ENCODE peak calls at places on chromosomes 6 and 20, in four cellular contexts. X is pancreas, G is iPS DF 6.9, H is AG04450. F is an unnamed sample.

GRCh38 chr20:13777171-13777601 is 7.5 kb downstream of the ESF1 start:
- DNase-seq in X (no peak), G (no peak), H (no peak), F (no peak)

GRCh38 chr6:4322134-4322845 is 186.9 kb upstream of the ECI2 start:
- DNase-seq in X (no peak), G (no peak), H (no peak), F (no peak)

GRCh38 chr20:34875657-34876160 is 703 bp upstream of the ACSS2 start:
- DNase-seq in X (no peak), G (no peak), H (no peak), F (no peak)

GRCh38 chr6:156564807-156565149 is 212.4 kb upstream of the ARID1B start:
- DNase-seq in X (no peak), G (no peak), H (no peak), F (no peak)

GRCh38 chr6:165850434-165851019 is 187.5 kb upstream of the PDE10A start:
- DNase-seq in X (peak; percentile 90), G (no peak), H (peak; percentile 23), F (peak; percentile 71)

GRCh38 chr20:44485830-44486198 is 10.1 kb downstream of the TTPAL start:
- DNase-seq in X (no peak), G (no peak), H (no peak), F (no peak)

GRCh38 chr6:52981215-52981910 is 13.7 kb downstream of the GSTA4 start:
- DNase-seq in X (no peak), G (no peak), H (no peak), F (no peak)

GRCh38 chr20:13771853-13772453 is 12.8 kb downstream of the ESF1 start:
- DNase-seq in X (no peak), G (no peak), H (no peak), F (no peak)

GRCh38 chr6:35810831-35811698 is 5.9 kb downstream of the LHFPL5 start:
- DNase-seq in X (no peak), G (no peak), H (no peak), F (no peak)

GRCh38 chr6:19463250-19463649 is 373.9 kb upstream of the ID4 start:
- DNase-seq in X (no peak), G (no peak), H (no peak), F (no peak)

GRCh38 chr6:72659754-72660153 is 37.9 kb downstream of the KCNQ5 start:
- DNase-seq in X (no peak), G (no peak), H (no peak), F (no peak)

GRCh38 chr20:60403105-60403741 is 445.0 kb downstream of the CDH26 start:
- DNase-seq in X (no peak), G (no peak), H (no peak), F (no peak)

DNA sequence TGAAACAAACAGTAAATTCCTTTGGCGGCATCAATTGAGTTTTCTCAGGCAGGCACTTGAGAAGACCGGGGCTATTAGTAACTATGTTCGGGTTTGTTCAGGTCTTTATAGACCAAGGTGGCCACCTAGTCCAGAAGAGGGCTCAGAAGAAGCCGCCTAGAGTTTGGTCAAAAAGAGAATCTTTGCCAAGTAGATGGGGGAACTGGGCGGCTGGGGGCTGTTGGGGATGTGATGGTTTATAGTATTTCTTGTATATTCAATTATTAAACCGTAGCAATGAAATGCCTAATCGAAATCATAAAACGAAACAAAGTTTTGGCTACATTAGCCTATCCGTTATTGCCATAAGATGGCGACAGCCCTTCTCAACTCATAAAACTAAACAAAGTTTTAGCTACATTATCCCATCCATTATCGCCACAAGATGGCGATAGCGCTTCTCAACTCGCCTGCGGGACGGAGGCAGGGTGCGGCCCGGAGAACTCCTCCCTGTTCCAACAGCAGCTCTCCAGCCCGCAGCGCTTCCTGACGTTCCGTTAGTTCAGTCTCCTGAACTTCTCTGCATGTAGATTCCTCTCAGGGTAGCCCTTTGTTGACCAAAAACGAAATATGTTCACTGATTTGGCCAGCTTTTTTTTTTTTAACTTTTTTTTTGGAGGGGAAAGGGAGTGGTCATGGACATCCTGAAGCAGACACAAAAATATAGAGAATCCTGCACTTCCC is 120.5 kb upstream of the PRSS16 start:
- DNase-seq in X (peak; percentile 82), G (no peak), H (peak; percentile 82), F (peak; percentile 93)
- H3K4me3 ChIP-seq in X (no peak overlapping the region), G (no peak overlapping the region), H (peak overlapping the region; percentile 53), F (peak overlapping the region; percentile 29)

DNA sequence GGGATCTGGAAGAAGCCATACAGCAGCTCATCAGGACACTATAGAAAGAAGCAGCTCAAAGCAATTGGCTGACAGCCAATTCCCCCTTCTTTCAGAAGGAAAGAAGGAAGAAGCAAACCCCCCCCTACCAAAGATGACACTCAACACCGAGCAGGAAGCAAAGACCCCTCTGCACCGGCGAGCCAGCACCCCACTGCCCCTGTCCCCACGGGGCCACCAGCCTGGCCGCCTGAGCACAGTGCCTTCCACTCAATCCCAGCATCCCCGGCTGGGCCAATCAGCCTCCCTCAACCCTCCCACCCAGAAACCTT is 1.2 kb downstream of the REM1 start:
- DNase-seq in X (no peak), G (no peak), H (no peak), F (no peak)
- H3K9me3 ChIP-seq in X (no peaks in the 10 kb centered on the region), G (peaks cover 3% of the 10 kb centered on the region), H (no peaks in the 10 kb centered on the region), F (no peaks in the 10 kb centered on the region)

GRCh38 chr6:29726795-29727194 is 3.6 kb downstream of the HLA-F start:
- DNase-seq in X (no peak), G (no peak), H (no peak), F (no peak)
- H3K4me3 ChIP-seq in X (no peak overlapping the region), G (no peak overlapping the region), H (no peak overlapping the region), F (no peak overlapping the region)

GRCh38 chr20:49283703-49284625 is 6.1 kb upstream of the ZNFX1 start:
- DNase-seq in X (no peak), G (no peak), H (no peak), F (no peak)
- H3K9me3 ChIP-seq in X (no peaks in the 10 kb centered on the region), G (no peaks in the 10 kb centered on the region), H (peaks cover 48% of the 10 kb centered on the region), F (no peaks in the 10 kb centered on the region)

GRCh38 chr6:93139408-93140081 is 279.8 kb downstream of the EPHA7 start:
- DNase-seq in X (no peak), G (no peak), H (no peak), F (no peak)
- H3K4me3 ChIP-seq in X (no peak overlapping the region), G (no peak overlapping the region), H (no peak overlapping the region), F (no peak overlapping the region)

GRCh38 chr6:137163732-137164318 is 9.6 kb downstream of the IL22RA2 start:
- DNase-seq in X (no peak), G (no peak), H (no peak), F (no peak)
- H3K9me3 ChIP-seq in X (no peaks in the 10 kb centered on the region), G (peaks cover 6% of the 10 kb centered on the region), H (peaks cover 4% of the 10 kb centered on the region), F (no peaks in the 10 kb centered on the region)